ENCODE peak calls at places on chromosome 21, in seven cellular contexts. D, B, K, Q, V, T and Y are unnamed samples.
A peak's percentile ranks its signal among the peaks of the same experiment; 100 is the strongest.

GRCh38 chr21:42439284-42440186 is 35.8 kb downstream of the UBASH3A start:
- DNase-seq in D (no peak), B (no peak), K (no peak), Q (no peak), V (no peak), T (no peak), Y (no peak)

GRCh38 chr21:37452222-37452621 is 85.6 kb downstream of the DYRK1A start:
- DNase-seq in D (peak; percentile 24), B (no peak), K (no peak), Q (no peak), V (no peak), T (no peak), Y (peak; percentile 84)

GRCh38 chr21:37220981-37221664 is 46.0 kb downstream of the VPS26C start:
- DNase-seq in D (peak; percentile 95), B (peak; percentile 90), K (peak; percentile 99), Q (peak; percentile 92), V (peak; percentile 96), T (peak; percentile 88), Y (peak; percentile 71)

GRCh38 chr21:21163904-21164303 is 165.7 kb downstream of the NCAM2 start:
- DNase-seq in D (no peak), B (peak; percentile 72), K (no peak), Q (no peak), V (no peak), T (peak; percentile 27), Y (peak; percentile 52)

GRCh38 chr21:43728467-43729390 is 9.8 kb downstream of the PDXK start:
- DNase-seq in D (peak; percentile 94), B (peak; percentile 92), K (peak; percentile 96), Q (peak; percentile 99), V (peak; percentile 95), T (peak; percentile 92), Y (peak; percentile 97)

GRCh38 chr21:38477241-38477640 is 21.0 kb downstream of the ERG start:
- DNase-seq in D (no peak), B (no peak), K (no peak), Q (no peak), V (no peak), T (no peak), Y (no peak)

GRCh38 chr21:42532466-42533181 is 19.0 kb downstream of the SLC37A1 start:
- DNase-seq in D (peak; percentile 61), B (no peak), K (no peak), Q (peak; percentile 65), V (peak; percentile 54), T (no peak), Y (no peak)

GRCh38 chr21:36803801-36804452 is 105.0 kb downstream of the SIM2 start:
- DNase-seq in D (no peak), B (no peak), K (no peak), Q (no peak), V (no peak), T (no peak), Y (no peak)

GRCh38 chr21:14763695-14764064 is 217.6 kb upstream of the SAMSN1 start:
- DNase-seq in D (no peak), B (no peak), K (no peak), Q (no peak), V (no peak), T (no peak), Y (no peak)

GRCh38 chr21:42463861-42464515 is 32.0 kb downstream of the RSPH1 start:
- DNase-seq in D (no peak), B (peak; percentile 68), K (no peak), Q (no peak), V (peak; percentile 55), T (no peak), Y (peak; percentile 13)

GRCh38 chr21:42618713-42619112 is 34.7 kb upstream of the PDE9A start:
- DNase-seq in D (no peak), B (no peak), K (no peak), Q (no peak), V (no peak), T (no peak), Y (no peak)

GRCh38 chr21:26067836-26068401 is 102.7 kb downstream of the APP start:
- DNase-seq in D (no peak), B (no peak), K (no peak), Q (no peak), V (no peak), T (no peak), Y (no peak)

GRCh38 chr21:34215911-34216310 is 142.5 kb downstream of the MRPS6 start:
- DNase-seq in D (no peak), B (no peak), K (no peak), Q (no peak), V (no peak), T (no peak), Y (no peak)

GRCh38 chr21:37548521-37548981 is 182.0 kb downstream of the DYRK1A start:
- DNase-seq in D (no peak), B (no peak), K (no peak), Q (no peak), V (no peak), T (no peak), Y (no peak)

GRCh38 chr21:37117204-37117603 is 44.1 kb downstream of the TTC3 start:
- DNase-seq in D (no peak), B (peak; percentile 62), K (no peak), Q (no peak), V (no peak), T (no peak), Y (no peak)

GRCh38 chr21:31310750-31311149 is 33.3 kb downstream of the TIAM1 start:
- DNase-seq in D (no peak), B (peak; percentile 47), K (no peak), Q (no peak), V (no peak), T (no peak), Y (peak; percentile 43)

GRCh38 chr21:14321042-14321441 is 61.9 kb downstream of the HSPA13 start:
- DNase-seq in D (no peak), B (peak; percentile 56), K (no peak), Q (no peak), V (no peak), T (no peak), Y (no peak)

GRCh38 chr21:36479415-36480402 is at the start of gene CLDN14:
- DNase-seq in D (peak; percentile 40), B (no peak), K (no peak), Q (no peak), V (no peak), T (peak; percentile 33), Y (no peak)

GRCh38 chr21:35256468-35256988 is 207.4 kb upstream of the RUNX1 start:
- DNase-seq in D (peak; percentile 75), B (peak; percentile 98), K (no peak), Q (peak; percentile 79), V (peak; percentile 88), T (peak; percentile 76), Y (peak; percentile 98)

GRCh38 chr21:36773995-36774394 is 75.1 kb downstream of the SIM2 start:
- DNase-seq in D (no peak), B (no peak), K (no peak), Q (no peak), V (no peak), T (no peak), Y (no peak)

GRCh38 chr21:31905444-31906400 is 32.9 kb downstream of the HUNK start:
- DNase-seq in D (no peak), B (no peak), K (no peak), Q (no peak), V (no peak), T (no peak), Y (no peak)

GRCh38 chr21:32930673-32931072 is 95.1 kb upstream of the OLIG2 start:
- DNase-seq in D (no peak), B (no peak), K (no peak), Q (no peak), V (no peak), T (no peak), Y (no peak)
- H3K27ac ChIP-seq in D (no peak overlapping the region), B (no peak overlapping the region), K (no peak overlapping the region), Q (no peak overlapping the region), V (no peak overlapping the region), T (no peak overlapping the region), Y (no peak overlapping the region)

DNA sequence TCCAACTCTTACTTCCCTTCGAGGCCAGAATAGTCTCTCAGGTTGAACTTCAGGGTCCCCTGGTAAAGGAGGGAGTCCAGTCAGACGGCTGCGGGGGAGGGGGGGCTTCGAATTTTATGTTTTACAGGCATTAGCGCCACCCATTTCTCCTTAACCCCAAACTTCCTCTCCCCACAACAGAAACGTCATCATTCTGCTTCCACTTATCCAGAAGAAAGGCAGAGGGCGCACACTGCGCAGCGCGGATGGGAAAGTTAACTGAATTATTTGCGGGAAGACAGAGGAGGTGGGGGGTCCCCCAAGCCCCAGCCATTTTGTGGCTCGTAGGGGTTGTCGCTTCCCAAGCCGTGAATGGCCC is 529 bp upstream of the PRMT2 start:
- DNase-seq in D (no peak), B (peak; percentile 60), K (no peak), Q (no peak), V (peak; percentile 74), T (peak; percentile 67), Y (peak; percentile 70)
- TF ChIP-seq CTCF in D (peak; percentile 33), B (no peak), K (no peak), Q (peak; percentile 27), V (no peak), T (no peak), Y (peak; percentile 22)

DNA sequence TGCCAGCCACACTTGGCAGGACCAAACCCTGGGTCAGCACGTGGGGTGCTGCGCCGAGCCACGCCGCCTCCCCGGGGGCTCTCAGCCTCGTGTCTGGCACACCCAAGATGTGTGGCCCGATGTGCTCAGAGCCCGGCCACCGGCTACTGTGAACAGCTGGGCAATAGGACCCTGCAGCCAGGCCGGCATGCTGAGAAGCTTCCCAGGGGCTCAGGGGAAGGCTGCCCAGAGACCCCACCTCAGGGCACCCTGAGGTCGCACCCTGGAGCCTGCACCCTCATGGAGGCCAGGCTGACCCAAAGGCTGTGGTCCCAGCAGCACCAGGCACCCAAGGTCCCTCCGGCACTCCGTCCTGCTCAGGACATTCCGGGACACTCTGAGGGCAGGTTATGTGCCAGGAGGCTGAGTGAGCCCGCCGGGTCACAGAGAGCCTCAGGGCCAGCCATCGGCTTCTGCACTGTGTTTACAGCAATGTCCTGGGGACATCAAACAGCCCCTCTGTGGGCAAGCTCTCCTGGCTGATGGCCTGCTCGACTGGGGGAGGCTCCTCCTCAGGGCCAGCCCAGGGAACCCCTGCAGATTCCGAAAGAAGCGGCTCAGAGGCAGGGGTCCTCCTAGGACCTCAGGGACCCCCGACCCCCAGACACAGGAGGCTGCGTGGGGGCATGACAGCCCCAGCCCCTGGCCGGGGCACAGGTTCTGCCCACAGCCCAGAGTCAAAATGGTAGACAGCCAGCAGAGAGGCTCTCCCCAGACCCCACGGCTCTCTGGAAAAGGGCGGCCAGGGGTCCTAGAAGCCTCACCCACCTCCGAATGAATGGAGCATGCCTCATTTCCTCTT is 8.3 kb downstream of the SLC19A1 start:
- DNase-seq in D (peak; percentile 35), B (no peak), K (peak; percentile 69), Q (no peak), V (no peak), T (no peak), Y (no peak)
- H3K4me3 ChIP-seq in D (no peak overlapping the region), B (no peak overlapping the region), K (no peak overlapping the region), Q (no peak overlapping the region), V (no peak overlapping the region), T (no peak overlapping the region), Y (no peak overlapping the region)

GRCh38 chr21:29148535-29148934 is 18.1 kb downstream of the MAP3K7CL start:
- DNase-seq in D (no peak), B (no peak), K (no peak), Q (no peak), V (no peak), T (no peak), Y (no peak)

GRCh38 chr21:29145354-29145782 is 14.9 kb downstream of the MAP3K7CL start:
- DNase-seq in D (no peak), B (peak; percentile 97), K (no peak), Q (no peak), V (no peak), T (no peak), Y (peak; percentile 73)

GRCh38 chr21:29145837-29146453 is 15.5 kb downstream of the MAP3K7CL start:
- DNase-seq in D (no peak), B (no peak), K (no peak), Q (no peak), V (no peak), T (peak; percentile 36), Y (no peak)

GRCh38 chr21:29146726-29147125 is 16.3 kb downstream of the MAP3K7CL start:
- DNase-seq in D (no peak), B (no peak), K (no peak), Q (no peak), V (no peak), T (no peak), Y (no peak)

GRCh38 chr21:29144736-29145353 is 14.4 kb downstream of the MAP3K7CL start:
- DNase-seq in D (no peak), B (peak; percentile 23), K (no peak), Q (no peak), V (no peak), T (no peak), Y (no peak)
- H3K27ac ChIP-seq in D (peak overlapping the region; percentile 57), B (peak overlapping the region; percentile 77), K (peak overlapping the region; percentile 59), Q (peak overlapping the region; percentile 77), V (no peak overlapping the region), T (peak overlapping the region; percentile 78), Y (peak overlapping the region; percentile 40)